ENCODE peak calls at places on chromosomes 4 and X, in four cellular contexts. W is omental fat pad, G is epithelial cell of esophagus, F is GM12865. O is an unnamed sample.

GRCh38 chr4:126264839-126265238 is 950.1 kb downstream of the FAT4 start:
- DNase-seq in W (no peak), G (peak), F (no peak), O (no peak)

GRCh38 chrX:133926099-133926498 is 59.3 kb downstream of the GPC3 start:
- DNase-seq in W (no peak), G (no peak), F (no peak), O (no peak)

GRCh38 chrX:80876877-80877276 is 67.2 kb upstream of the BRWD3 start:
- DNase-seq in W (no peak), G (peak), F (peak), O (peak)

GRCh38 chrX:17167915-17168314 is 207.1 kb upstream of the NHS start:
- DNase-seq in W (no peak), G (peak), F (no peak), O (no peak)

GRCh38 chr4:21191304-21191703 is 491.0 kb downstream of the PACRGL start:
- DNase-seq in W (no peak), G (no peak), F (no peak), O (no peak)

GRCh38 chr4:11438647-11439046 is 10.0 kb upstream of the HS3ST1 start:
- DNase-seq in W (no peak), G (peak), F (no peak), O (no peak)

GRCh38 chrX:115958687-115959359 is 211.7 kb upstream of the AGTR2 start:
- DNase-seq in W (no peak), G (peak), F (no peak), O (no peak)

GRCh38 chrX:129145382-129145781 is 377.9 kb downstream of the SMARCA1 start:
- DNase-seq in W (no peak), G (no peak), F (no peak), O (no peak)

GRCh38 chr4:122921971-122922876 is at the start of gene NUDT6:
- DNase-seq in W (no peak), G (peak), F (peak), O (peak)

GRCh38 chr4:38663801-38664703 is at the start of gene KLF3:
- DNase-seq in W (peak), G (peak), F (peak), O (peak)

GRCh38 chrX:45900751-45901150 is 644.5 kb downstream of the ZNF674 start:
- DNase-seq in W (no peak), G (no peak), F (no peak), O (no peak)

GRCh38 chr4:22607382-22607781 is 85.4 kb upstream of the GBA3 start:
- DNase-seq in W (no peak), G (peak), F (peak), O (no peak)

GRCh38 chr4:338759-339097 is 1.1 kb downstream of the ZNF141 start:
- DNase-seq in W (no peak), G (peak), F (peak), O (no peak)

GRCh38 chr4:95432466-95432865 is 116.3 kb downstream of the UNC5C start:
- DNase-seq in W (no peak), G (no peak), F (no peak), O (no peak)

GRCh38 chr4:123397276-123398150 is 918 bp downstream of the SPRY1 start:
- DNase-seq in W (no peak), G (peak), F (peak), O (peak)

GRCh38 chr4:15398001-15398400 is 29.8 kb upstream of the C1QTNF7 start:
- DNase-seq in W (no peak), G (peak), F (no peak), O (no peak)

GRCh38 chrX:120262781-120263719 is 12.4 kb downstream of the ZBTB33 start:
- DNase-seq in W (no peak), G (no peak), F (peak), O (no peak)

GRCh38 chr4:8688908-8689445 is 96.4 kb downstream of the CPZ start:
- DNase-seq in W (no peak), G (no peak), F (no peak), O (no peak)

GRCh38 chrX:63128509-63128908 is 222.6 kb downstream of the SPIN4 start:
- DNase-seq in W (no peak), G (peak), F (peak), O (peak)

GRCh38 chr4:4524364-4524763 is 17.5 kb downstream of the STX18 start:
- DNase-seq in W (no peak), G (no peak), F (peak), O (peak)

GRCh38 chr4:147019061-147019460 is 73.4 kb upstream of the TTC29 start:
- DNase-seq in W (peak), G (peak), F (peak), O (peak)
- TF ChIP-seq CTCF in W (peak), G (peak), F (peak), O (peak)

GRCh38 chrX:56503941-56504673 is 59.3 kb upstream of the UBQLN2 start:
- DNase-seq in W (no peak), G (peak), F (no peak), O (no peak)
- TF ChIP-seq CTCF in W (no peak), G (peak), F (no peak), O (no peak)

DNA sequence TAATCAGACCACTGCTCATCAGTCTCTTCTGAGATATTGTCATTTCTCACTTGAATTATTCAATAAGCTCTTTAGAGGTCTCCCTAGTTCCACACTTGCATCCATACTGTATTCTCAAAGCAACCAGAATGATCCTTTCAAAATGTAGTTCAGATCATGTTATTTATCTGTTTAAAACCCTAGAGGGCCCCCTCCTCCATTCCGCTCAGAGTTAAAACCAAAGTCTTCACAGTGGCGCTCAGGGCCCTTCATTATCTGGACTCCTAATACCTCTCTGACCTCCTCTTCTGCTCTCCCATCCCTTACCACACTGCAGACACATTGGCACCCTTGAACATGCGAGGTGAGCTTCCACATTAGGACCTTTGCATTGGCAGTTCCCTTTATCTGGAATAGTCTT is 32.7 kb upstream of the HPGDS start:
- DNase-seq in W (no peak), G (no peak), F (no peak), O (no peak)
- TF ChIP-seq CTCF in W (no peak), G (no peak), F (no peak), O (no peak)

GRCh38 chr4:138320030-138320429 is 77.9 kb upstream of the SLC7A11 start:
- DNase-seq in W (no peak), G (no peak), F (no peak), O (no peak)
- TF ChIP-seq CTCF in W (no peak), G (no peak), F (no peak), O (no peak)

GRCh38 chr4:152655272-152656129 is 24.3 kb downstream of the TMEM154 start:
- DNase-seq in W (no peak), G (peak), F (no peak), O (no peak)
- TF ChIP-seq CTCF in W (no peak), G (peak), F (no peak), O (no peak)

GRCh38 chrX:15465896-15466651 is 27.1 kb downstream of the PIR start:
- DNase-seq in W (no peak), G (no peak), F (peak), O (no peak)
- TF ChIP-seq CTCF in W (no peak), G (peak), F (no peak), O (peak)

GRCh38 chrX:47628980-47629379 is 750 bp downstream of the CFP start:
- DNase-seq in W (no peak), G (peak), F (peak), O (no peak)
- TF ChIP-seq CTCF in W (no peak), G (peak), F (peak), O (peak)

GRCh38 chr4:99457270-99457669 is 22.1 kb upstream of the ADH7 start:
- DNase-seq in W (no peak), G (peak), F (no peak), O (no peak)
- TF ChIP-seq CTCF in W (no peak), G (peak), F (no peak), O (no peak)

GRCh38 chr4:2284161-2284933 is 22.4 kb upstream of the MXD4 start:
- DNase-seq in W (no peak), G (no peak), F (no peak), O (no peak)

GRCh38 chr4:2281575-2282343 is 19.9 kb upstream of the MXD4 start:
- DNase-seq in W (no peak), G (no peak), F (peak), O (peak)

GRCh38 chr4:2277956-2278355 is 16.0 kb upstream of the MXD4 start:
- DNase-seq in W (no peak), G (no peak), F (no peak), O (no peak)

GRCh38 chr4:2283199-2283711 is 21.3 kb upstream of the MXD4 start:
- DNase-seq in W (no peak), G (no peak), F (no peak), O (no peak)

DNA sequence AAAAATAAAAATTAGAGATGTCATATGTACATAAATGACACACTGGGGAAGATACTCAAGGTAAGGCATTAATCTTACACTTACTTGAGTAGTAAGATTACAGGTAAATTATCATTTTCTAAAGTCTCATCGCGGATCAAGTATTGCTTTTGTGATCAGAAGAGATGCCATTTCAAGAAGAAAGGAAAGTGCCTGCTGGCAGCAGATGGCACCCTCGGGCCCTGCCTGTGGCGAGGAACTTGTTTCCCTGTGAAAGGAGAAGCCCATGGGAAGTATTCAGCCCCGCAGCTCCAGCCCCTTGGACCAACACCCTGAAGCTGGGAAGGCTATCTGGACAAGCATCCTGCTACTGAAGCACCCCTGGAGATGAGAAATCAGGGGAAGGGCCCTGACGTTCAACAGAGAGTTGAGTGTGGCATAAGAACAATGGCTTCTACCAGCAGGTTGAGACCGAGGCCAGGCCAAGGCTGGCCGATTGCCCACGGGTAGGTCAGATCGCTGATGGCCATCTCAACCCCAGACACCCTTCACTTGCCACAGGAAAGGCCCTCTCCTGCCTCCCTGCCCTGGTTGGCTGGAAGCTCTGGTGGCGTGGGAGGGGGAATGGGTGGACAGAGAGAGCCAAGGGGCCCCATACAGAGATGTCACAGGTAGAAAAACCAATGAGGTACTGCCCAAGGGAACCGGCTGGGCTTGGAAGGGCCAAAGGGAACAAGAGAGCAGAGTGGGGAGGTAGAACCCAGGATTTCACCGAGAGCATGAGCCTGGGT is 18.8 kb upstream of the MXD4 start:
- DNase-seq in W (no peak), G (no peak), F (no peak), O (no peak)
- TF ChIP-seq CTCF in W (no peak), G (no peak), F (no peak), O (no peak)

O was measured in GM13977.